ENCODE peak calls at places on chromosomes 16 and 17, in four cellular contexts. One of them, this sample, is unnamed.

GRCh38 chr17:75785770-75786538 is 1.3 kb downstream of the UNK start:
- DNase-seq in tibial artery: no peak
- DNase-seq in CD8-positive, alpha-beta memory T cell: no peak
- DNase-seq in uterus: no peak
- DNase-seq in this sample: no peak

GRCh38 chr17:869067-869466 is 86.9 kb downstream of the MRM3 start:
- DNase-seq in tibial artery: peak
- DNase-seq in uterus: peak
- DNase-seq in CD8-positive, alpha-beta memory T cell: no peak
- DNase-seq in this sample: no peak

GRCh38 chr17:50845260-50846147 is 10.1 kb downstream of the WFIKKN2 start:
- DNase-seq in tibial artery: no peak
- DNase-seq in uterus: no peak
- DNase-seq in CD8-positive, alpha-beta memory T cell: no peak
- DNase-seq in this sample: no peak

GRCh38 chr17:66793810-66794209 is 41.1 kb upstream of the CACNG5 start:
- DNase-seq in uterus: no peak
- DNase-seq in tibial artery: no peak
- DNase-seq in CD8-positive, alpha-beta memory T cell: no peak
- DNase-seq in this sample: no peak

GRCh38 chr17:20095366-20096080 is 86.4 kb downstream of the SPECC1 start:
- DNase-seq in uterus: peak
- DNase-seq in CD8-positive, alpha-beta memory T cell: no peak
- DNase-seq in tibial artery: peak
- DNase-seq in this sample: peak

GRCh38 chr17:60901222-60901621 is 223.6 kb downstream of the BCAS3 start:
- DNase-seq in uterus: no peak
- DNase-seq in tibial artery: no peak
- DNase-seq in CD8-positive, alpha-beta memory T cell: no peak
- DNase-seq in this sample: no peak

GRCh38 chr17:3964203-3965122 is at the start of gene ATP2A3:
- DNase-seq in tibial artery: no peak
- DNase-seq in CD8-positive, alpha-beta memory T cell: peak
- DNase-seq in uterus: no peak
- DNase-seq in this sample: no peak

GRCh38 chr17:46964315-46965265 is 14.5 kb downstream of the RPRML start:
- DNase-seq in CD8-positive, alpha-beta memory T cell: no peak
- DNase-seq in uterus: no peak
- DNase-seq in tibial artery: no peak
- DNase-seq in this sample: no peak

GRCh38 chr17:29358421-29358820 is 31.7 kb upstream of the TAOK1 start:
- DNase-seq in tibial artery: no peak
- DNase-seq in uterus: no peak
- DNase-seq in CD8-positive, alpha-beta memory T cell: no peak
- DNase-seq in this sample: no peak

GRCh38 chr17:36932383-36933173 is 4.7 kb upstream of the LHX1 start:
- DNase-seq in CD8-positive, alpha-beta memory T cell: no peak
- DNase-seq in uterus: no peak
- DNase-seq in tibial artery: no peak
- DNase-seq in this sample: no peak

GRCh38 chr16:3212567-3212966 is 22.4 kb downstream of the ZNF200 start:
- DNase-seq in uterus: no peak
- DNase-seq in CD8-positive, alpha-beta memory T cell: no peak
- DNase-seq in tibial artery: no peak
- DNase-seq in this sample: no peak

GRCh38 chr16:3212006-3212405 is 23.0 kb downstream of the ZNF200 start:
- DNase-seq in uterus: no peak
- DNase-seq in tibial artery: no peak
- DNase-seq in CD8-positive, alpha-beta memory T cell: no peak
- DNase-seq in this sample: no peak

GRCh38 chr16:3215601-3216262 is 19.2 kb downstream of the ZNF200 start:
- DNase-seq in CD8-positive, alpha-beta memory T cell: no peak
- DNase-seq in uterus: no peak
- DNase-seq in tibial artery: no peak
- DNase-seq in this sample: no peak

GRCh38 chr16:3216263-3216640 is 18.7 kb downstream of the ZNF200 start:
- DNase-seq in CD8-positive, alpha-beta memory T cell: no peak
- DNase-seq in uterus: no peak
- DNase-seq in tibial artery: no peak
- DNase-seq in this sample: no peak

DNA sequence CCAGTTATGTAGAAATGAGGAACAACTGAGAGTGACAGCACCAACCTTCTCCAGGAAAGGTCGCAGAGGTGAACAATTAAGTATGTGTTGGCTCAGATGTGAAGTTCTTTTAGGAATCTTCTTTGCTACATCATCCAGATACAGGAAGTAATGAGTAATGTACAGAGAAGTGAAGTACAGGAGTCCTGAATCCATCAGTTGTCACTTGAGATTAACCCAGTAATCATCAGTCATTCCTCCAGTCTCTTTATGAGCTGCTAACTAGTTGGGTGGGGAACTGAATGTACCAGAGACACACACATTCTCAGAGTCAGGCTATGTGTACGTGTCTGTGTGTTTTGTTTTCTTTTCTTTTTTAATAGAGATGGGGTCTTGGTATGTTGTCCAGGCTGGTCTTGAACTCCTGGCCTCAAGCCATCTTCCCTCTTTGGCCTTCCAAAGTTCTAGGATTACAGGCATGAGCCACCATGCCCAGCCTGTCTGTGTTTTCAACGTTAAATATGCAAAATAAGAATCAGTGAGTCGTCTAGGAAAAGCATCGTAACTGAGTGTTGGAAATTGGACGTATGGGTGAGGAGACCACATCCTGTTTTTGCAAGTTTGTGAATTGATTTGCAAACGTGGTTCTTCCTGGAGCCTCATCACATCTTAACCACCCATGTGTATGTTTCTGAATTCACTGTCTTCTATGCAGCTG is 19.9 kb downstream of the ZNF200 start:
- DNase-seq in CD8-positive, alpha-beta memory T cell: peak
- DNase-seq in uterus: no peak
- DNase-seq in tibial artery: no peak
- DNase-seq in this sample: no peak
- H3K27ac ChIP-seq in CD8-positive, alpha-beta memory T cell: peak
- H3K27ac ChIP-seq in uterus: no peak
- H3K27ac ChIP-seq in tibial artery: no peak
- H3K27ac ChIP-seq in this sample: no peak

GRCh38 chr17:81470270-81470943 is 42.2 kb downstream of the ACTG1 start:
- DNase-seq in uterus: no peak
- DNase-seq in CD8-positive, alpha-beta memory T cell: no peak
- DNase-seq in tibial artery: no peak
- DNase-seq in this sample: peak
- H3K27ac ChIP-seq in uterus: peak
- H3K27ac ChIP-seq in CD8-positive, alpha-beta memory T cell: no peak
- H3K27ac ChIP-seq in tibial artery: no peak
- H3K27ac ChIP-seq in this sample: peak

DNA sequence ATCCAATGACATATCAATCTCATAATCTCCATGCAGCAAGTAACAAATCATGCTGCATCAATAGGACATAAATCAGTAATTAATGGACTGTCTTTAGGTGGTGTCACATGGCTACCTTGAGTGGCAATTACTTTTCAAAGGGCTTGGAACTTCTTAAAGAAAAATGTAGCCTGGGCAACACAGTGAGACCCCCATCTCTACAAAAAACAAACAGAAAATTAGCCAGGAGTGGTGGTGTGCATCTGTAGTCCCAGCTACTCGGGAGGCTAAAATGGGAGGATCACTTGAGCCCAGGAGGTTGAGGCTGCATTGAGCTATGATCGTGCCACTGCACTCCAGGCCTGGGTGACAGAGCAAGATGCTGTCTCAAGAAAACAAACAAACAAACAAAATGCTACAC is 23.6 kb upstream of the ERN1 start:
- DNase-seq in uterus: no peak
- DNase-seq in CD8-positive, alpha-beta memory T cell: no peak
- DNase-seq in tibial artery: no peak
- DNase-seq in this sample: no peak
- H3K27ac ChIP-seq in uterus: no peak
- H3K27ac ChIP-seq in CD8-positive, alpha-beta memory T cell: no peak
- H3K27ac ChIP-seq in tibial artery: no peak
- H3K27ac ChIP-seq in this sample: peak

GRCh38 chr16:87963400-87963799 is 12.2 kb downstream of the BANP start:
- DNase-seq in CD8-positive, alpha-beta memory T cell: peak
- DNase-seq in uterus: no peak
- DNase-seq in tibial artery: no peak
- DNase-seq in this sample: no peak

GRCh38 chr16:87966685-87967185 is 15.5 kb downstream of the BANP start:
- DNase-seq in tibial artery: no peak
- DNase-seq in uterus: no peak
- DNase-seq in CD8-positive, alpha-beta memory T cell: no peak
- DNase-seq in this sample: peak

GRCh38 chr16:87964049-87964448 is 12.8 kb downstream of the BANP start:
- DNase-seq in tibial artery: no peak
- DNase-seq in uterus: no peak
- DNase-seq in CD8-positive, alpha-beta memory T cell: no peak
- DNase-seq in this sample: no peak

GRCh38 chr16:87965973-87966667 is 14.9 kb downstream of the BANP start:
- DNase-seq in uterus: no peak
- DNase-seq in tibial artery: no peak
- DNase-seq in CD8-positive, alpha-beta memory T cell: no peak
- DNase-seq in this sample: no peak

GRCh38 chr16:87965417-87965816 is 14.2 kb downstream of the BANP start:
- DNase-seq in tibial artery: no peak
- DNase-seq in uterus: no peak
- DNase-seq in CD8-positive, alpha-beta memory T cell: no peak
- DNase-seq in this sample: no peak
- H3K27ac ChIP-seq in tibial artery: peak
- H3K27ac ChIP-seq in uterus: peak
- H3K27ac ChIP-seq in CD8-positive, alpha-beta memory T cell: no peak
- H3K27ac ChIP-seq in this sample: no peak

GRCh38 chr16:69706256-69706974 is 19.9 kb downstream of the NQO1 start:
- DNase-seq in CD8-positive, alpha-beta memory T cell: no peak
- DNase-seq in uterus: no peak
- DNase-seq in tibial artery: no peak
- DNase-seq in this sample: no peak
- H3K27ac ChIP-seq in CD8-positive, alpha-beta memory T cell: no peak
- H3K27ac ChIP-seq in uterus: no peak
- H3K27ac ChIP-seq in tibial artery: no peak
- H3K27ac ChIP-seq in this sample: no peak

DNA sequence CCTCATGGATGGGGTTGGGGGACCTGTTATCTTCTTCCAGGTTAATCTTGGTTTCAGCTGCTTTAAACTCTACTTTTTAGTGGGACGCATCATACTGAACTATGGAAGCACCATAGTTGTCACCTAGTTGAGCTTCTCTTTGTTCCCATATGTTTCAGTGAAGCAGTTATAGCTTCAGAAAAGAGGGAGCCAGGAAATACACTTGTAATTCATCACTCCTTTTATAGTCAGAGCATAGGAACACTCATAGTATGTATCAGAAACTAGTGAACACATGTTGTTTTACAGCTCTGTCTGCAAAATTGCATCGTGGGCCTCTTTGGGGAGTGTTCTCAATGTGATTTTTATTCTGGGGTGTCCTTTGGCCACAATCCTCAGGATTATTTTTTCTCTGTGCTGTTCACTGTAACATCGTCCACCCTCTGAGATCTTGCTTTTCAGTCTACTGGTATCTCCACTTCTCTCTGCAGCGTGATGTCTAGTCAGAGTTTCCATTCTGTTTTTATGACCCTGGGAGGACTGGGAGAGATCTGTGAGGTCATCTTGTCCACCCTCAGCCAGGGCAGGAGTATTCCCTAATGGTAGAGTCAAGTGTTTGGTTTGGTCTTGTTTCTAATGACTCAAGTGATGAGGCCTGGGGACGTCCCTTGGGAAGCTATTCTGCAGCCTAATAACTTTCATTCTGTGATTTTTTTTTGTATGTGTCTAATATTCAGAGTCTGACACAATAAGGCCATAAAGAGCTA is 585.4 kb downstream of the WWOX start:
- DNase-seq in tibial artery: peak
- DNase-seq in CD8-positive, alpha-beta memory T cell: no peak
- DNase-seq in uterus: peak
- DNase-seq in this sample: no peak
- H3K27ac ChIP-seq in tibial artery: peak
- H3K27ac ChIP-seq in CD8-positive, alpha-beta memory T cell: no peak
- H3K27ac ChIP-seq in uterus: peak
- H3K27ac ChIP-seq in this sample: no peak

DNA sequence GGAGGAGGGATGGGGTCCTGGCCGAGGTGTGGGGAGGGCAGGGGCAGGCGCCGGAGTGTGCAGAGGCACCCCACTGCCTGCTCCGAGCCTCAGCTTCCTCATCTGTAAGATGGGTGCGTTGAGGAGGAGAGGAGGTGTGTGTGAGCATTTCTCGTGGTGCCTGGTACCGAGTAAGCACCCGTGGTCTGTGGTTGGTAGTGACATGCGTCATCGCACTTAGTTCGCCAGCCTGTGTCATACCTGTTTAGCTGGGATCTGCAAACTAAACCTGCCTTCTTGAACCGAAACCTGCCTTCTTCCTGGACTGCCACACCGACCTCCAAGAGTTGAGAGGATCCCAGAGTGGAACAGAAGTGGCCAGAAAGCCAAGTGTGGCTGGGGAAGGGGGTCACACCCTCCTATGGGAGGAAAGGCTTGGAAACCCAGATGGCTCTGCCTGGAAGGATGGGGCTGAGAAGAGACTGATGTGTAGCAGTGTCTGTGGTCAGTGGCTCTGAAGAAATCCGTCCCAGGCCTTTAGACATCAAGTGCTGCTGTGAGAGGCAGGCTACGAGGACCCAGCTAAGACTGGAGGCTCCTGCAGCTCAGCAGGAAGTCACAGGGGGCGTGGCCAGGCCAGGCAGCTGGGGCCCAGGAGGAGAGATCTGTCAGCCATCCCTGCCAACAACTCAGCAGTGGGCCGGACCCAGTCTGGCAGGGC is 162.6 kb upstream of the PLCG2 start:
- DNase-seq in uterus: peak
- DNase-seq in tibial artery: no peak
- DNase-seq in CD8-positive, alpha-beta memory T cell: peak
- DNase-seq in this sample: peak
- H3K27ac ChIP-seq in uterus: peak
- H3K27ac ChIP-seq in tibial artery: no peak
- H3K27ac ChIP-seq in CD8-positive, alpha-beta memory T cell: peak
- H3K27ac ChIP-seq in this sample: peak

DNA sequence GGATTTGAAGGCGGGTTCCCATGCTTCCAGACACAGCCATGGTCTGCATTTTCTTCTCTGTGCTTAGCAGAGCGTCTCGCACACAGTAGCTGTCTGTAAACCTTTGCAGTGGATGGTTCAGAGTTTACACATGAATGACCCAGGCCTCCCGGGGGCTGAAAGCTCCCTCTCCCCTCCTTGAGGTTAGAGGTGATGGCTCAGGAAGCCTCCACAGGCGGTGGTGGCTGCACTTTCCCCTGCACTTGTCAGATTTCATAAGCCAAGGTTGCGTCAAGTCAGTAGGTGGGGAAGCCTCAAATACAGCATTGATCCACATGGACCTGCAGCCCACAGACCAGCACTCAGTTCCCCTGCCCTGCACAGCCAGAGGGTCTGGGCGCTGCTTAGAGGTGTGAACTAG is 211.9 kb downstream of the KATNIP start:
- DNase-seq in tibial artery: no peak
- DNase-seq in uterus: no peak
- DNase-seq in CD8-positive, alpha-beta memory T cell: no peak
- DNase-seq in this sample: no peak
- H3K27ac ChIP-seq in tibial artery: no peak
- H3K27ac ChIP-seq in uterus: no peak
- H3K27ac ChIP-seq in CD8-positive, alpha-beta memory T cell: no peak
- H3K27ac ChIP-seq in this sample: no peak